ENCODE peak calls at places on chromosomes 7 and 10, in seven cellular contexts. O is brain pericyte, F is ACHN, I is ecto neural progenitor cell, W is ascending aorta, B is posterior cingulate gyrus, V is GOT3. D is an unnamed sample.
A peak's percentile ranks its signal among the peaks of the same experiment; 100 is the strongest.

GRCh38 chr10:109726473-109726872 is 196.8 kb downstream of the XPNPEP1 start:
- DNase-seq in O (no peak), F (no peak), I (no peak), W (no peak), B (no peak), V (no peak), D (no peak)

GRCh38 chr7:148572067-148572522 is 18.5 kb upstream of the C7orf33 start:
- DNase-seq in W (no peak), B (no peak), I (no peak), F (no peak), O (no peak), V (no peak), D (no peak)

GRCh38 chr7:141417506-141417905 is 133.7 kb upstream of the AGK start:
- DNase-seq in B (no peak), V (no peak), I (no peak), O (no peak), F (no peak), W (no peak), D (no peak)

GRCh38 chr7:149727541-149728476 is 45.6 kb downstream of the ZNF467 start:
- DNase-seq in I (no peak), W (no peak), V (no peak), O (no peak), B (no peak), F (no peak), D (no peak)

GRCh38 chr10:11841375-11841774 is 18.2 kb downstream of the PROSER2 start:
- DNase-seq in I (no peak), F (no peak), V (no peak), O (no peak), W (no peak), B (no peak), D (no peak)

GRCh38 chr7:34087892-34088891 is 182.9 kb downstream of the BMPER start:
- DNase-seq in O (no peak), W (no peak), F (peak; percentile 55), I (peak; percentile 72), V (no peak), B (no peak), D (no peak)

GRCh38 chr7:157806711-157807110 is 469.9 kb downstream of the DNAJB6 start:
- DNase-seq in V (no peak), I (no peak), B (no peak), F (no peak), W (no peak), O (no peak), D (no peak)

GRCh38 chr7:128065872-128066271 is 34.6 kb upstream of the LRRC4 start:
- DNase-seq in B (no peak), I (no peak), O (no peak), F (no peak), V (no peak), W (no peak), D (no peak)

GRCh38 chr7:151632750-151633515 is 113.2 kb upstream of the RHEB start:
- DNase-seq in F (peak; percentile 30), O (no peak), B (peak; percentile 24), I (peak; percentile 80), W (no peak), V (no peak), D (peak; percentile 26)

GRCh38 chr10:100881552-100882250 is 31.1 kb upstream of the SLF2 start:
- DNase-seq in O (no peak), I (no peak), B (no peak), W (no peak), F (no peak), V (no peak), D (no peak)

GRCh38 chr7:116584721-116585120 is 59.9 kb downstream of the CAV1 start:
- DNase-seq in O (no peak), F (no peak), W (no peak), I (no peak), V (no peak), B (no peak), D (no peak)

GRCh38 chr7:133003052-133003910 is 78.6 kb downstream of the CHCHD3 start:
- DNase-seq in W (no peak), I (no peak), V (no peak), O (no peak), B (no peak), F (no peak), D (no peak)

GRCh38 chr7:21076054-21076453 is 289.4 kb upstream of the SP8 start:
- DNase-seq in F (no peak), W (no peak), B (no peak), O (no peak), I (no peak), V (no peak), D (no peak)

GRCh38 chr10:16116404-16117304 is 256.3 kb upstream of the MINDY3 start:
- DNase-seq in W (no peak), I (no peak), B (no peak), V (no peak), F (peak; percentile 33), O (no peak), D (peak; percentile 25)

GRCh38 chr7:83072576-83073517 is 89.8 kb downstream of the PCLO start:
- DNase-seq in F (peak; percentile 31), I (no peak), V (no peak), O (no peak), B (no peak), W (no peak), D (no peak)

GRCh38 chr7:106070567-106071254 is 41.4 kb downstream of the SYPL1 start:
- DNase-seq in W (no peak), F (no peak), I (no peak), B (no peak), V (no peak), O (no peak), D (no peak)

GRCh38 chr10:50992972-50993766 is 81.1 kb upstream of the PRKG1 start:
- DNase-seq in W (no peak), F (no peak), V (no peak), B (no peak), O (no peak), I (peak; percentile 48), D (no peak)

GRCh38 chr7:23928391-23928790 is 218.4 kb downstream of the STK31 start:
- DNase-seq in O (no peak), F (no peak), I (no peak), W (no peak), B (no peak), V (no peak), D (no peak)

GRCh38 chr7:48161407-48162125 is 9.7 kb upstream of the ABCA13 start:
- DNase-seq in O (no peak), F (no peak), W (no peak), I (no peak), V (no peak), B (no peak), D (no peak)

GRCh38 chr7:30970594-30971094 is 6.9 kb downstream of the GHRHR start:
- DNase-seq in V (no peak), W (no peak), I (peak; percentile 58), B (no peak), F (no peak), O (no peak), D (peak; percentile 6)

D was measured in lower leg skin.